ENCODE peak calls at places on chromosome 4, in seven cellular contexts. One of them, this sample, is unnamed.

GRCh38 chr4:156290811-156291210 is 337.1 kb upstream of the CTSO start:
- DNase-seq in psoas muscle: no peak
- DNase-seq in stimulated activated CD4-positive, alpha-beta T cell treated with anti-CD3 and anti-CD28 coated beads, Interleukin-15, amount 100 ng/mL, for 1 hour: no peak
- DNase-seq in stromal cell of bone marrow: no peak
- DNase-seq in GM12891: no peak
- DNase-seq in non-pigmented ciliary epithelial cell: no peak
- DNase-seq in endothelial cell: no peak
- DNase-seq in this sample: no peak

GRCh38 chr4:95363966-95364365 is 184.8 kb downstream of the UNC5C start:
- DNase-seq in stromal cell of bone marrow: no peak
- DNase-seq in stimulated activated CD4-positive, alpha-beta T cell treated with anti-CD3 and anti-CD28 coated beads, Interleukin-15, amount 100 ng/mL, for 1 hour: no peak
- DNase-seq in endothelial cell: no peak
- DNase-seq in non-pigmented ciliary epithelial cell: no peak
- DNase-seq in GM12891: no peak
- DNase-seq in psoas muscle: no peak
- DNase-seq in this sample: no peak

GRCh38 chr4:40992472-40993298 is 221.7 kb downstream of the APBB2 start:
- DNase-seq in GM12891: no peak
- DNase-seq in endothelial cell: no peak
- DNase-seq in stimulated activated CD4-positive, alpha-beta T cell treated with anti-CD3 and anti-CD28 coated beads, Interleukin-15, amount 100 ng/mL, for 1 hour: no peak
- DNase-seq in non-pigmented ciliary epithelial cell: peak
- DNase-seq in stromal cell of bone marrow: no peak
- DNase-seq in psoas muscle: no peak
- DNase-seq in this sample: no peak

GRCh38 chr4:24937176-24937575 is 24.3 kb upstream of the CCDC149 start:
- DNase-seq in non-pigmented ciliary epithelial cell: no peak
- DNase-seq in endothelial cell: no peak
- DNase-seq in GM12891: no peak
- DNase-seq in stromal cell of bone marrow: no peak
- DNase-seq in psoas muscle: no peak
- DNase-seq in stimulated activated CD4-positive, alpha-beta T cell treated with anti-CD3 and anti-CD28 coated beads, Interleukin-15, amount 100 ng/mL, for 1 hour: no peak
- DNase-seq in this sample: no peak

GRCh38 chr4:54192811-54193210 is 36.3 kb upstream of the PDGFRA start:
- DNase-seq in endothelial cell: no peak
- DNase-seq in stromal cell of bone marrow: no peak
- DNase-seq in psoas muscle: no peak
- DNase-seq in stimulated activated CD4-positive, alpha-beta T cell treated with anti-CD3 and anti-CD28 coated beads, Interleukin-15, amount 100 ng/mL, for 1 hour: no peak
- DNase-seq in GM12891: no peak
- DNase-seq in non-pigmented ciliary epithelial cell: no peak
- DNase-seq in this sample: no peak

GRCh38 chr4:140254656-140255299 is 100.8 kb upstream of the MAML3 start:
- DNase-seq in stromal cell of bone marrow: no peak
- DNase-seq in psoas muscle: no peak
- DNase-seq in non-pigmented ciliary epithelial cell: no peak
- DNase-seq in GM12891: no peak
- DNase-seq in stimulated activated CD4-positive, alpha-beta T cell treated with anti-CD3 and anti-CD28 coated beads, Interleukin-15, amount 100 ng/mL, for 1 hour: no peak
- DNase-seq in endothelial cell: no peak
- DNase-seq in this sample: peak

GRCh38 chr4:104146048-104146447 is 348.6 kb downstream of the CXXC4 start:
- DNase-seq in stromal cell of bone marrow: no peak
- DNase-seq in GM12891: no peak
- DNase-seq in non-pigmented ciliary epithelial cell: no peak
- DNase-seq in stimulated activated CD4-positive, alpha-beta T cell treated with anti-CD3 and anti-CD28 coated beads, Interleukin-15, amount 100 ng/mL, for 1 hour: no peak
- DNase-seq in psoas muscle: no peak
- DNase-seq in endothelial cell: no peak
- DNase-seq in this sample: no peak

GRCh38 chr4:78217557-78217956 is 160.4 kb downstream of the FRAS1 start:
- DNase-seq in GM12891: no peak
- DNase-seq in psoas muscle: no peak
- DNase-seq in stimulated activated CD4-positive, alpha-beta T cell treated with anti-CD3 and anti-CD28 coated beads, Interleukin-15, amount 100 ng/mL, for 1 hour: no peak
- DNase-seq in stromal cell of bone marrow: no peak
- DNase-seq in non-pigmented ciliary epithelial cell: no peak
- DNase-seq in endothelial cell: no peak
- DNase-seq in this sample: no peak

GRCh38 chr4:116092961-116093360 is 979.5 kb upstream of the NDST4 start:
- DNase-seq in psoas muscle: no peak
- DNase-seq in GM12891: no peak
- DNase-seq in stimulated activated CD4-positive, alpha-beta T cell treated with anti-CD3 and anti-CD28 coated beads, Interleukin-15, amount 100 ng/mL, for 1 hour: no peak
- DNase-seq in non-pigmented ciliary epithelial cell: no peak
- DNase-seq in stromal cell of bone marrow: no peak
- DNase-seq in endothelial cell: no peak
- DNase-seq in this sample: no peak

GRCh38 chr4:169351860-169352259 is 81.1 kb upstream of the SH3RF1 start:
- DNase-seq in psoas muscle: no peak
- DNase-seq in stromal cell of bone marrow: no peak
- DNase-seq in non-pigmented ciliary epithelial cell: no peak
- DNase-seq in stimulated activated CD4-positive, alpha-beta T cell treated with anti-CD3 and anti-CD28 coated beads, Interleukin-15, amount 100 ng/mL, for 1 hour: no peak
- DNase-seq in GM12891: no peak
- DNase-seq in endothelial cell: no peak
- DNase-seq in this sample: no peak

GRCh38 chr4:38155589-38156294 is 195.5 kb downstream of the PTTG2 start:
- DNase-seq in GM12891: no peak
- DNase-seq in stromal cell of bone marrow: no peak
- DNase-seq in endothelial cell: no peak
- DNase-seq in stimulated activated CD4-positive, alpha-beta T cell treated with anti-CD3 and anti-CD28 coated beads, Interleukin-15, amount 100 ng/mL, for 1 hour: no peak
- DNase-seq in non-pigmented ciliary epithelial cell: no peak
- DNase-seq in psoas muscle: no peak
- DNase-seq in this sample: no peak

GRCh38 chr4:86720508-86721068 is 126.5 kb downstream of the PTPN13 start:
- DNase-seq in stromal cell of bone marrow: peak
- DNase-seq in endothelial cell: no peak
- DNase-seq in GM12891: no peak
- DNase-seq in psoas muscle: no peak
- DNase-seq in non-pigmented ciliary epithelial cell: peak
- DNase-seq in stimulated activated CD4-positive, alpha-beta T cell treated with anti-CD3 and anti-CD28 coated beads, Interleukin-15, amount 100 ng/mL, for 1 hour: no peak
- DNase-seq in this sample: no peak

GRCh38 chr4:95715830-95716229 is 124.1 kb upstream of the PDHA2 start:
- DNase-seq in stromal cell of bone marrow: no peak
- DNase-seq in non-pigmented ciliary epithelial cell: no peak
- DNase-seq in stimulated activated CD4-positive, alpha-beta T cell treated with anti-CD3 and anti-CD28 coated beads, Interleukin-15, amount 100 ng/mL, for 1 hour: no peak
- DNase-seq in GM12891: no peak
- DNase-seq in psoas muscle: no peak
- DNase-seq in endothelial cell: no peak
- DNase-seq in this sample: no peak

GRCh38 chr4:168257663-168258235 is 60.8 kb downstream of the DDX60 start:
- DNase-seq in psoas muscle: no peak
- DNase-seq in stromal cell of bone marrow: no peak
- DNase-seq in GM12891: no peak
- DNase-seq in stimulated activated CD4-positive, alpha-beta T cell treated with anti-CD3 and anti-CD28 coated beads, Interleukin-15, amount 100 ng/mL, for 1 hour: no peak
- DNase-seq in non-pigmented ciliary epithelial cell: no peak
- DNase-seq in endothelial cell: no peak
- DNase-seq in this sample: no peak

GRCh38 chr4:148442830-148443549 is 776 bp upstream of the NR3C2 start:
- DNase-seq in endothelial cell: no peak
- DNase-seq in non-pigmented ciliary epithelial cell: no peak
- DNase-seq in stromal cell of bone marrow: no peak
- DNase-seq in GM12891: no peak
- DNase-seq in stimulated activated CD4-positive, alpha-beta T cell treated with anti-CD3 and anti-CD28 coated beads, Interleukin-15, amount 100 ng/mL, for 1 hour: no peak
- DNase-seq in psoas muscle: peak
- DNase-seq in this sample: no peak

GRCh38 chr4:22514431-22514830 is 1.4 kb downstream of the ADGRA3 start:
- DNase-seq in psoas muscle: no peak
- DNase-seq in stromal cell of bone marrow: no peak
- DNase-seq in GM12891: no peak
- DNase-seq in non-pigmented ciliary epithelial cell: no peak
- DNase-seq in endothelial cell: no peak
- DNase-seq in stimulated activated CD4-positive, alpha-beta T cell treated with anti-CD3 and anti-CD28 coated beads, Interleukin-15, amount 100 ng/mL, for 1 hour: no peak
- DNase-seq in this sample: no peak

GRCh38 chr4:5839751-5840674 is 52.9 kb downstream of the CRMP1 start:
- DNase-seq in stimulated activated CD4-positive, alpha-beta T cell treated with anti-CD3 and anti-CD28 coated beads, Interleukin-15, amount 100 ng/mL, for 1 hour: no peak
- DNase-seq in endothelial cell: no peak
- DNase-seq in psoas muscle: peak
- DNase-seq in GM12891: no peak
- DNase-seq in stromal cell of bone marrow: peak
- DNase-seq in non-pigmented ciliary epithelial cell: no peak
- DNase-seq in this sample: no peak

GRCh38 chr4:140059159-140059558 is 94.8 kb downstream of the MAML3 start:
- DNase-seq in endothelial cell: no peak
- DNase-seq in psoas muscle: no peak
- DNase-seq in stromal cell of bone marrow: no peak
- DNase-seq in stimulated activated CD4-positive, alpha-beta T cell treated with anti-CD3 and anti-CD28 coated beads, Interleukin-15, amount 100 ng/mL, for 1 hour: no peak
- DNase-seq in GM12891: no peak
- DNase-seq in non-pigmented ciliary epithelial cell: no peak
- DNase-seq in this sample: peak

GRCh38 chr4:150476776-150477175 is 105.2 kb upstream of the MAB21L2 start:
- DNase-seq in psoas muscle: no peak
- DNase-seq in stimulated activated CD4-positive, alpha-beta T cell treated with anti-CD3 and anti-CD28 coated beads, Interleukin-15, amount 100 ng/mL, for 1 hour: no peak
- DNase-seq in GM12891: no peak
- DNase-seq in non-pigmented ciliary epithelial cell: no peak
- DNase-seq in stromal cell of bone marrow: no peak
- DNase-seq in endothelial cell: no peak
- DNase-seq in this sample: no peak

GRCh38 chr4:87904627-87905026 is 70.9 kb upstream of the SPP1 start:
- DNase-seq in endothelial cell: no peak
- DNase-seq in non-pigmented ciliary epithelial cell: no peak
- DNase-seq in stimulated activated CD4-positive, alpha-beta T cell treated with anti-CD3 and anti-CD28 coated beads, Interleukin-15, amount 100 ng/mL, for 1 hour: no peak
- DNase-seq in GM12891: no peak
- DNase-seq in stromal cell of bone marrow: no peak
- DNase-seq in psoas muscle: no peak
- DNase-seq in this sample: no peak